ENCODE peak calls at places on chromosomes 2 and 18, in eight cellular contexts. V is GM03348; N is GM12865; W is activated T-cell treated with anti-CD3 and anti-CD28 coated beads, Interleukin-2, amount 50 U/mL, for 4 hours; S is cerebellar cortex; M is bronchial epithelial cell; J is substantia nigra; U is AG08395. E is an unnamed sample.

GRCh38 chr2:26848336-26849055 is 564 bp downstream of the DPYSL5 start:
- DNase-seq in W (peak; percentile 10), V (peak; percentile 44), J (no peak), N (no peak), U (peak; percentile 24), S (peak; percentile 19), M (no peak), E (peak; percentile 29)

GRCh38 chr2:23330214-23330613 is 54.8 kb upstream of the KLHL29 start:
- DNase-seq in S (no peak), V (peak; percentile 17), W (no peak), N (peak; percentile 37), M (peak; percentile 26), J (no peak), U (peak; percentile 6), E (no peak)

GRCh38 chr2:230602562-230603230 is 109.9 kb upstream of the CAB39 start:
- DNase-seq in M (no peak), J (no peak), U (no peak), S (no peak), V (no peak), N (peak; percentile 95), W (peak; percentile 54), E (no peak)

GRCh38 chr2:128371648-128372345 is 53.1 kb upstream of the HS6ST1 start:
- DNase-seq in S (no peak), U (no peak), J (no peak), M (no peak), N (peak; percentile 48), W (no peak), V (no peak), E (no peak)

GRCh38 chr2:135633582-135633981 is 102.3 kb downstream of the R3HDM1 start:
- DNase-seq in S (no peak), V (no peak), U (no peak), N (no peak), M (no peak), W (no peak), J (no peak), E (no peak)

GRCh38 chr2:203811491-203812221 is 55.9 kb upstream of the CTLA4 start:
- DNase-seq in U (peak; percentile 76), M (peak; percentile 89), S (no peak), W (peak; percentile 71), V (peak; percentile 78), N (peak; percentile 54), J (peak; percentile 5), E (no peak)

GRCh38 chr2:154623819-154624218 is 74.7 kb upstream of the KCNJ3 start:
- DNase-seq in S (peak; percentile 86), W (no peak), V (peak; percentile 30), J (peak; percentile 25), U (no peak), N (peak; percentile 69), M (peak; percentile 44), E (peak; percentile 87)

GRCh38 chr2:225452677-225453076 is 53.2 kb downstream of the NYAP2 start:
- DNase-seq in V (no peak), M (no peak), W (no peak), S (no peak), U (no peak), N (no peak), J (no peak), E (no peak)

GRCh38 chr2:221731432-221731831 is 159.3 kb upstream of the EPHA4 start:
- DNase-seq in S (no peak), N (no peak), W (no peak), M (peak; percentile 49), J (no peak), U (no peak), V (no peak), E (no peak)

GRCh38 chr2:113240915-113241911 is 37.5 kb downstream of the PAX8 start:
- DNase-seq in U (peak; percentile 98), W (peak; percentile 40), M (peak; percentile 100), S (peak; percentile 3), N (no peak), J (no peak), V (peak; percentile 94), E (peak; percentile 11)

GRCh38 chr18:46794607-46795006 is 37.8 kb upstream of the ST8SIA5 start:
- DNase-seq in U (no peak), V (no peak), S (no peak), M (no peak), N (no peak), W (no peak), J (no peak), E (no peak)

GRCh38 chr2:127664065-127664894 is 11.1 kb downstream of the LIMS2 start:
- DNase-seq in U (no peak), W (no peak), V (no peak), S (no peak), J (no peak), N (no peak), M (no peak), E (no peak)

GRCh38 chr2:133844214-133844892 is 276.1 kb upstream of the NCKAP5 start:
- DNase-seq in N (peak; percentile 56), V (peak; percentile 88), S (peak; percentile 75), U (peak; percentile 88), M (peak; percentile 63), W (peak; percentile 36), J (peak; percentile 52), E (peak; percentile 74)

GRCh38 chr2:27765621-27766286 is 5.8 kb upstream of the MRPL33 start:
- DNase-seq in N (peak; percentile 76), U (no peak), V (no peak), J (peak; percentile 26), W (peak; percentile 51), S (no peak), M (peak; percentile 39), E (no peak)

GRCh38 chr2:17387591-17387990 is 130.6 kb downstream of the RAD51AP2 start:
- DNase-seq in S (no peak), U (no peak), V (no peak), W (no peak), N (no peak), J (no peak), M (peak; percentile 20), E (no peak)

GRCh38 chr2:232236200-232236599 is 142.4 kb upstream of the ALPP start:
- DNase-seq in U (no peak), S (no peak), N (peak; percentile 59), J (no peak), W (no peak), V (no peak), M (peak; percentile 94), E (no peak)

GRCh38 chr18:74397572-74397971 is 59.5 kb downstream of the DIPK1C start:
- DNase-seq in W (no peak), V (no peak), J (no peak), S (no peak), M (no peak), U (no peak), N (no peak), E (no peak)

GRCh38 chr2:73728043-73728442 is 9.1 kb downstream of the TPRKB start:
- DNase-seq in S (no peak), N (no peak), W (no peak), U (no peak), J (no peak), V (no peak), M (no peak), E (no peak)

GRCh38 chr2:238950551-238950950 is 102.7 kb downstream of the TWIST2 start:
- DNase-seq in N (no peak), J (no peak), M (no peak), S (no peak), W (no peak), V (no peak), U (no peak), E (no peak)

GRCh38 chr2:205361970-205362369 is 320.3 kb upstream of the NRP2 start:
- DNase-seq in W (no peak), N (no peak), U (no peak), V (no peak), J (no peak), M (no peak), S (no peak), E (no peak)

GRCh38 chr18:5865521-5865920 is 29.8 kb downstream of the TMEM200C start:
- DNase-seq in W (no peak), N (no peak), S (no peak), J (no peak), M (no peak), V (no peak), U (no peak), E (no peak)

GRCh38 chr2:187360286-187360685 is 87.8 kb downstream of the CALCRL start:
- DNase-seq in V (no peak), N (no peak), J (no peak), M (peak; percentile 97), W (no peak), S (no peak), U (no peak), E (no peak)

GRCh38 chr2:15066138-15066537 is 433.6 kb downstream of the LRATD1 start:
- DNase-seq in N (no peak), U (no peak), M (no peak), W (no peak), V (no peak), S (no peak), J (no peak), E (no peak)

GRCh38 chr2:110173523-110173922 is 31.3 kb downstream of the NPHP1 start:
- DNase-seq in S (no peak), J (no peak), N (no peak), W (no peak), M (peak; percentile 96), U (no peak), V (no peak), E (no peak)

GRCh38 chr2:51711761-51712160 is 679.8 kb upstream of the NRXN1 start:
- DNase-seq in U (no peak), S (no peak), J (no peak), N (no peak), W (no peak), V (no peak), M (no peak), E (no peak)

GRCh38 chr2:141362311-141362710 is 768.5 kb downstream of the LRP1B start:
- DNase-seq in N (no peak), W (no peak), U (no peak), M (no peak), V (no peak), J (no peak), S (peak; percentile 74), E (peak; percentile 77)

GRCh38 chr2:241218131-241219029 is 29.9 kb downstream of the ANO7 start:
- DNase-seq in V (peak; percentile 78), U (peak; percentile 34), W (peak; percentile 17), S (peak; percentile 54), N (peak; percentile 50), M (peak; percentile 23), J (no peak), E (peak; percentile 59)